ENCODE peak calls at places on chromosomes 6 and 20, in five cellular contexts. One of them, this sample, is unnamed.

GRCh38 chr6:5190467-5190866 is 70.3 kb downstream of the LYRM4 start:
- DNase-seq in AG10803: peak; percentile 96
- DNase-seq in esophagus squamous epithelium: no peak
- DNase-seq in pancreas: no peak
- DNase-seq in fibroblast of villous mesenchyme: peak; percentile 97
- DNase-seq in this sample: peak; percentile 64

GRCh38 chr6:5541751-5542432 is 280.6 kb downstream of the FARS2 start:
- DNase-seq in AG10803: no peak
- DNase-seq in esophagus squamous epithelium: no peak
- DNase-seq in pancreas: no peak
- DNase-seq in fibroblast of villous mesenchyme: no peak
- DNase-seq in this sample: peak; percentile 64

GRCh38 chr6:135087803-135088202 is 33.2 kb upstream of the HBS1L start:
- DNase-seq in AG10803: no peak
- DNase-seq in esophagus squamous epithelium: no peak
- DNase-seq in pancreas: peak; percentile 32
- DNase-seq in fibroblast of villous mesenchyme: peak; percentile 30
- DNase-seq in this sample: no peak

GRCh38 chr6:26122005-26122388 is 34.8 kb downstream of the HFE start:
- DNase-seq in AG10803: no peak
- DNase-seq in esophagus squamous epithelium: no peak
- DNase-seq in pancreas: no peak
- DNase-seq in fibroblast of villous mesenchyme: no peak
- DNase-seq in this sample: no peak

GRCh38 chr6:129859524-129859923 is 1.6 kb downstream of the TMEM244 start:
- DNase-seq in AG10803: peak; percentile 48
- DNase-seq in esophagus squamous epithelium: no peak
- DNase-seq in pancreas: no peak
- DNase-seq in fibroblast of villous mesenchyme: no peak
- DNase-seq in this sample: no peak

GRCh38 chr20:11144114-11144513 is 470.3 kb upstream of the JAG1 start:
- DNase-seq in AG10803: peak; percentile 97
- DNase-seq in esophagus squamous epithelium: no peak
- DNase-seq in pancreas: no peak
- DNase-seq in fibroblast of villous mesenchyme: peak; percentile 75
- DNase-seq in this sample: no peak

GRCh38 chr6:41505084-41506049 is 40.8 kb upstream of the FOXP4 start:
- DNase-seq in AG10803: peak; percentile 90
- DNase-seq in esophagus squamous epithelium: no peak
- DNase-seq in pancreas: peak; percentile 45
- DNase-seq in fibroblast of villous mesenchyme: peak; percentile 98
- DNase-seq in this sample: no peak

GRCh38 chr6:91720323-91720722 is 1133.5 kb upstream of the MAP3K7 start:
- DNase-seq in AG10803: no peak
- DNase-seq in esophagus squamous epithelium: no peak
- DNase-seq in pancreas: no peak
- DNase-seq in fibroblast of villous mesenchyme: no peak
- DNase-seq in this sample: no peak

GRCh38 chr6:7759319-7759718 is 33.4 kb downstream of the BMP6 start:
- DNase-seq in AG10803: no peak
- DNase-seq in esophagus squamous epithelium: no peak
- DNase-seq in pancreas: no peak
- DNase-seq in fibroblast of villous mesenchyme: no peak
- DNase-seq in this sample: no peak

GRCh38 chr6:122845916-122846632 is 57.0 kb downstream of the SMPDL3A start:
- DNase-seq in AG10803: peak; percentile 67
- DNase-seq in esophagus squamous epithelium: no peak
- DNase-seq in pancreas: no peak
- DNase-seq in fibroblast of villous mesenchyme: peak; percentile 62
- DNase-seq in this sample: no peak

GRCh38 chr20:46939031-46939430 is 44.4 kb downstream of the EYA2 start:
- DNase-seq in AG10803: no peak
- DNase-seq in esophagus squamous epithelium: no peak
- DNase-seq in pancreas: no peak
- DNase-seq in fibroblast of villous mesenchyme: no peak
- DNase-seq in this sample: peak; percentile 62

GRCh38 chr20:50724851-50725721 is 6.3 kb upstream of the PARD6B start:
- DNase-seq in AG10803: peak; percentile 89
- DNase-seq in esophagus squamous epithelium: no peak
- DNase-seq in pancreas: peak; percentile 52
- DNase-seq in fibroblast of villous mesenchyme: peak; percentile 96
- DNase-seq in this sample: peak; percentile 92

GRCh38 chr20:46206025-46206424 is 87.9 kb downstream of the CD40 start:
- DNase-seq in AG10803: peak; percentile 36
- DNase-seq in esophagus squamous epithelium: no peak
- DNase-seq in pancreas: peak; percentile 50
- DNase-seq in fibroblast of villous mesenchyme: peak; percentile 35
- DNase-seq in this sample: no peak

GRCh38 chr20:20211274-20211987 is 156.5 kb upstream of the INSM1 start:
- DNase-seq in AG10803: peak; percentile 25
- DNase-seq in esophagus squamous epithelium: no peak
- DNase-seq in pancreas: no peak
- DNase-seq in fibroblast of villous mesenchyme: no peak
- DNase-seq in this sample: no peak

GRCh38 chr6:158284340-158285210 is 27.7 kb upstream of the TULP4 start:
- DNase-seq in AG10803: peak; percentile 78
- DNase-seq in esophagus squamous epithelium: no peak
- DNase-seq in pancreas: no peak
- DNase-seq in fibroblast of villous mesenchyme: peak; percentile 84
- DNase-seq in this sample: no peak

GRCh38 chr6:165825416-165825815 is 162.4 kb upstream of the PDE10A start:
- DNase-seq in AG10803: no peak
- DNase-seq in esophagus squamous epithelium: no peak
- DNase-seq in pancreas: no peak
- DNase-seq in fibroblast of villous mesenchyme: no peak
- DNase-seq in this sample: no peak

GRCh38 chr20:33914871-33915270 is 78.8 kb upstream of the RALY start:
- DNase-seq in AG10803: no peak
- DNase-seq in esophagus squamous epithelium: no peak
- DNase-seq in pancreas: no peak
- DNase-seq in fibroblast of villous mesenchyme: no peak
- DNase-seq in this sample: no peak

GRCh38 chr6:27049863-27050781 is 197.4 kb upstream of the PRSS16 start:
- DNase-seq in AG10803: no peak
- DNase-seq in esophagus squamous epithelium: no peak
- DNase-seq in pancreas: no peak
- DNase-seq in fibroblast of villous mesenchyme: no peak
- DNase-seq in this sample: no peak

GRCh38 chr6:42333622-42334021 is 116.0 kb upstream of the MRPS10 start:
- DNase-seq in AG10803: no peak
- DNase-seq in esophagus squamous epithelium: no peak
- DNase-seq in pancreas: no peak
- DNase-seq in fibroblast of villous mesenchyme: no peak
- DNase-seq in this sample: no peak

GRCh38 chr6:54621285-54621684 is 225.3 kb upstream of the FAM83B start:
- DNase-seq in AG10803: peak; percentile 24
- DNase-seq in esophagus squamous epithelium: no peak
- DNase-seq in pancreas: no peak
- DNase-seq in fibroblast of villous mesenchyme: peak; percentile 32
- DNase-seq in this sample: no peak

GRCh38 chr6:89148016-89148750 is 2.3 kb downstream of the PM20D2 start:
- DNase-seq in AG10803: no peak
- DNase-seq in esophagus squamous epithelium: no peak
- DNase-seq in pancreas: no peak
- DNase-seq in fibroblast of villous mesenchyme: no peak
- DNase-seq in this sample: no peak

GRCh38 chr20:61030130-61030529 is 221.9 kb upstream of the CDH4 start:
- DNase-seq in AG10803: no peak
- DNase-seq in esophagus squamous epithelium: no peak
- DNase-seq in pancreas: no peak
- DNase-seq in fibroblast of villous mesenchyme: no peak
- DNase-seq in this sample: no peak

GRCh38 chr6:162313922-162314660 is 413.5 kb downstream of the PRKN start:
- DNase-seq in AG10803: no peak
- DNase-seq in esophagus squamous epithelium: no peak
- DNase-seq in pancreas: no peak
- DNase-seq in fibroblast of villous mesenchyme: no peak
- DNase-seq in this sample: no peak

GRCh38 chr6:77425676-77426075 is 37.6 kb downstream of the HTR1B start:
- DNase-seq in AG10803: peak; percentile 74
- DNase-seq in esophagus squamous epithelium: no peak
- DNase-seq in pancreas: no peak
- DNase-seq in fibroblast of villous mesenchyme: peak; percentile 32
- DNase-seq in this sample: no peak

GRCh38 chr6:158653577-158654354 is 3.9 kb downstream of the SYTL3 start:
- DNase-seq in AG10803: peak; percentile 70
- DNase-seq in esophagus squamous epithelium: no peak
- DNase-seq in pancreas: peak; percentile 40
- DNase-seq in fibroblast of villous mesenchyme: no peak
- DNase-seq in this sample: no peak

GRCh38 chr6:86825436-86825835 is 111.9 kb upstream of the HTR1E start:
- DNase-seq in AG10803: no peak
- DNase-seq in esophagus squamous epithelium: no peak
- DNase-seq in pancreas: no peak
- DNase-seq in fibroblast of villous mesenchyme: no peak
- DNase-seq in this sample: no peak

GRCh38 chr6:41511443-41512060 is 34.6 kb upstream of the FOXP4 start:
- DNase-seq in AG10803: no peak
- DNase-seq in esophagus squamous epithelium: no peak
- DNase-seq in pancreas: no peak
- DNase-seq in fibroblast of villous mesenchyme: no peak
- DNase-seq in this sample: no peak

GRCh38 chr20:4601630-4602296 is 119.9 kb upstream of the PRND start:
- DNase-seq in AG10803: peak; percentile 61
- DNase-seq in esophagus squamous epithelium: no peak
- DNase-seq in pancreas: no peak
- DNase-seq in fibroblast of villous mesenchyme: peak; percentile 17
- DNase-seq in this sample: no peak

GRCh38 chr20:61983965-61984364 is 81.7 kb downstream of the TAF4 start:
- DNase-seq in AG10803: no peak
- DNase-seq in esophagus squamous epithelium: no peak
- DNase-seq in pancreas: no peak
- DNase-seq in fibroblast of villous mesenchyme: no peak
- DNase-seq in this sample: no peak

GRCh38 chr6:137492771-137493217 is 1.4 kb downstream of the OLIG3 start:
- DNase-seq in AG10803: no peak
- DNase-seq in esophagus squamous epithelium: no peak
- DNase-seq in pancreas: no peak
- DNase-seq in fibroblast of villous mesenchyme: no peak
- DNase-seq in this sample: no peak
- TF ChIP-seq CTCF in AG10803: no peak
- TF ChIP-seq CTCF in esophagus squamous epithelium: no peak
- TF ChIP-seq CTCF in pancreas: no peak
- TF ChIP-seq CTCF in fibroblast of villous mesenchyme: no peak
- TF ChIP-seq CTCF in this sample: no peak

GRCh38 chr6:90583783-90584481 is 2.9 kb downstream of the MAP3K7 start:
- DNase-seq in AG10803: no peak
- DNase-seq in esophagus squamous epithelium: no peak
- DNase-seq in pancreas: no peak
- DNase-seq in fibroblast of villous mesenchyme: no peak
- DNase-seq in this sample: no peak

GRCh38 chr6:90578894-90579549 is 7.8 kb downstream of the MAP3K7 start:
- DNase-seq in AG10803: no peak
- DNase-seq in esophagus squamous epithelium: no peak
- DNase-seq in pancreas: no peak
- DNase-seq in fibroblast of villous mesenchyme: no peak
- DNase-seq in this sample: no peak

GRCh38 chr6:90586675-90587638 is at the start of gene MAP3K7:
- DNase-seq in AG10803: peak; percentile 97
- DNase-seq in esophagus squamous epithelium: peak; percentile 91
- DNase-seq in pancreas: peak; percentile 88
- DNase-seq in fibroblast of villous mesenchyme: peak; percentile 98
- DNase-seq in this sample: peak; percentile 95

GRCh38 chr6:90583179-90583578 is 3.7 kb downstream of the MAP3K7 start:
- DNase-seq in AG10803: no peak
- DNase-seq in esophagus squamous epithelium: no peak
- DNase-seq in pancreas: no peak
- DNase-seq in fibroblast of villous mesenchyme: no peak
- DNase-seq in this sample: no peak

DNA sequence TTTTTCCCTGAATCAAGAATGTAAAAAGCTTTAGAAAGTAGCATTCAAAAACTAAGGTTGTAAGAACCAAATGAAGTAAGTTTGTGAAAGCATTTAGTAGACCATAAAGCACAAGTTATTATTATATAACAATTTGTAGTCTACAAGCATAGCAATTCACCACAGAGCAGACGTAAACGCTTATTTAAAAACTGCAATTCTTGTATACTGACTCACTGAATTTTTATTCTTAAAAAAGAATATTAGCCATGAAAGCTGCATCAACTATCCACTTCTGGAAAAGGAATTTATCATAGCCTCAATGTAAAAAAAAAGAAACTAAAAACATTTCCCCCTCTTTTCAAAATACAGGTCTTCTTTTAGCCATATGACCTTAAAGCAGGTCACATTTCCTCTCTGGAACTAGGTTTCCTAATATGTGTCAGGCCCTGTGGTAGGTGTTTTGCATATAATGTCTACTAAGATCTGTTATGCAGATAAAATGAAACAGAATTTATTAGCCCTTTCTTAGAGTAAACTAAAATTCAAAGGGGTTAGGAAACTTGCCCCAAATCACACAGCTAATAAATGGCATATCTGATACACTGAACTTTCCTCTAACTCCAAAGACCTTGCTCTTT is 2.1 kb downstream of the MAP3K7 start:
- DNase-seq in AG10803: peak; percentile 24
- DNase-seq in esophagus squamous epithelium: no peak
- DNase-seq in pancreas: no peak
- DNase-seq in fibroblast of villous mesenchyme: peak; percentile 16
- DNase-seq in this sample: no peak
- H3K4me3 ChIP-seq in AG10803: peak overlapping the region; percentile 67
- H3K4me3 ChIP-seq in esophagus squamous epithelium: no peak overlapping the region
- H3K4me3 ChIP-seq in pancreas: no peak overlapping the region
- H3K4me3 ChIP-seq in fibroblast of villous mesenchyme: peak overlapping the region; percentile 60
- H3K4me3 ChIP-seq in this sample: no peak overlapping the region

GRCh38 chr6:53294095-53294494 is 54.7 kb downstream of the ELOVL5 start:
- DNase-seq in AG10803: peak; percentile 29
- DNase-seq in esophagus squamous epithelium: no peak
- DNase-seq in pancreas: no peak
- DNase-seq in fibroblast of villous mesenchyme: peak; percentile 35
- DNase-seq in this sample: peak; percentile 16
- TF ChIP-seq CTCF in AG10803: peak; percentile 56
- TF ChIP-seq CTCF in esophagus squamous epithelium: peak; percentile 39
- TF ChIP-seq CTCF in pancreas: peak; percentile 31
- TF ChIP-seq CTCF in fibroblast of villous mesenchyme: peak; percentile 67
- TF ChIP-seq CTCF in this sample: peak; percentile 65

GRCh38 chr6:2454180-2454579 is 208.8 kb upstream of the GMDS start:
- DNase-seq in AG10803: peak; percentile 54
- DNase-seq in esophagus squamous epithelium: no peak
- DNase-seq in pancreas: no peak
- DNase-seq in fibroblast of villous mesenchyme: no peak
- DNase-seq in this sample: no peak
- H3K4me3 ChIP-seq in AG10803: no peak overlapping the region
- H3K4me3 ChIP-seq in esophagus squamous epithelium: no peak overlapping the region
- H3K4me3 ChIP-seq in pancreas: no peak overlapping the region
- H3K4me3 ChIP-seq in fibroblast of villous mesenchyme: no peak overlapping the region
- H3K4me3 ChIP-seq in this sample: no peak overlapping the region

GRCh38 chr20:362271-363254 is 15.7 kb downstream of the NRSN2 start:
- DNase-seq in AG10803: peak; percentile 86
- DNase-seq in esophagus squamous epithelium: peak; percentile 16
- DNase-seq in pancreas: peak; percentile 87
- DNase-seq in fibroblast of villous mesenchyme: peak; percentile 91
- DNase-seq in this sample: peak; percentile 74
- TF ChIP-seq CTCF in AG10803: peak; percentile 45
- TF ChIP-seq CTCF in esophagus squamous epithelium: peak; percentile 72
- TF ChIP-seq CTCF in pancreas: peak; percentile 37
- TF ChIP-seq CTCF in fibroblast of villous mesenchyme: peak; percentile 54
- TF ChIP-seq CTCF in this sample: no peak

GRCh38 chr6:46128476-46128875 is 1.3 kb upstream of the ENPP4 start:
- DNase-seq in AG10803: no peak
- DNase-seq in esophagus squamous epithelium: no peak
- DNase-seq in pancreas: no peak
- DNase-seq in fibroblast of villous mesenchyme: no peak
- DNase-seq in this sample: no peak
- H3K4me3 ChIP-seq in AG10803: no peak overlapping the region
- H3K4me3 ChIP-seq in esophagus squamous epithelium: no peak overlapping the region
- H3K4me3 ChIP-seq in pancreas: peak overlapping the region; percentile 64
- H3K4me3 ChIP-seq in fibroblast of villous mesenchyme: no peak overlapping the region
- H3K4me3 ChIP-seq in this sample: no peak overlapping the region

This sample was measured in Caco-2.